ENCODE peak calls at places on chromosomes 5 and 9, in eight cellular contexts. N is A549, M is CD14-positive monocyte, A is heart left ventricle, X is pancreas, H is tibial nerve, U is nephron progenitor cell, W is choroid plexus epithelial cell. E is an unnamed sample.

GRCh38 chr5:174741352-174741751 is 17.0 kb downstream of the MSX2 start:
- DNase-seq in N (no peak), M (no peak), A (no peak), X (no peak), H (no peak), U (no peak), W (no peak), E (no peak)

GRCh38 chr9:89564257-89564878 is 40.4 kb upstream of the GADD45G start:
- DNase-seq in N (peak), M (no peak), A (no peak), X (no peak), H (no peak), U (no peak), W (peak), E (no peak)

GRCh38 chr9:89046832-89047231 is 55.6 kb downstream of the S1PR3 start:
- DNase-seq in N (no peak), M (no peak), A (no peak), X (no peak), H (peak), U (no peak), W (peak), E (no peak)

GRCh38 chr9:81552571-81552970 is 136.8 kb downstream of the TLE1 start:
- DNase-seq in N (no peak), M (no peak), A (no peak), X (no peak), H (peak), U (no peak), W (no peak), E (no peak)

GRCh38 chr5:59835782-59836181 is 57.7 kb downstream of the PDE4D start:
- DNase-seq in N (no peak), M (no peak), A (no peak), X (no peak), H (no peak), U (no peak), W (no peak), E (no peak)

GRCh38 chr9:96218821-96219614 is 83.0 kb downstream of the HSD17B3 start:
- DNase-seq in N (no peak), M (no peak), A (no peak), X (no peak), H (no peak), U (no peak), W (no peak), E (no peak)

GRCh38 chr5:128271859-128272446 is 188.4 kb downstream of the SLC12A2 start:
- DNase-seq in N (peak), M (no peak), A (peak), X (no peak), H (no peak), U (no peak), W (peak), E (no peak)

GRCh38 chr5:71922584-71923106 is 184.6 kb upstream of the MAP1B start:
- DNase-seq in N (peak), M (no peak), A (no peak), X (no peak), H (no peak), U (no peak), W (peak), E (no peak)

GRCh38 chr5:154086641-154087040 is 47.9 kb downstream of the MFAP3 start:
- DNase-seq in N (no peak), M (no peak), A (peak), X (no peak), H (no peak), U (no peak), W (peak), E (no peak)

GRCh38 chr5:171934586-171934985 is 71.9 kb downstream of the FBXW11 start:
- DNase-seq in N (no peak), M (no peak), A (no peak), X (no peak), H (no peak), U (no peak), W (no peak), E (no peak)

GRCh38 chr5:175728316-175728715 is 70.4 kb downstream of the HRH2 start:
- DNase-seq in N (no peak), M (no peak), A (no peak), X (no peak), H (no peak), U (no peak), W (no peak), E (no peak)

GRCh38 chr5:14988210-14988609 is 116.6 kb upstream of the ANKH start:
- DNase-seq in N (no peak), M (no peak), A (no peak), X (no peak), H (no peak), U (no peak), W (no peak), E (no peak)

GRCh38 chr9:112120471-112120925 is 54.6 kb downstream of the SUSD1 start:
- DNase-seq in N (no peak), M (no peak), A (no peak), X (no peak), H (no peak), U (no peak), W (peak), E (no peak)

GRCh38 chr5:175656966-175657365 is 905 bp upstream of the HRH2 start:
- DNase-seq in N (no peak), M (no peak), A (no peak), X (no peak), H (no peak), U (no peak), W (no peak), E (no peak)

GRCh38 chr5:37844004-37844403 is 4.2 kb upstream of the GDNF start:
- DNase-seq in N (no peak), M (no peak), A (no peak), X (no peak), H (no peak), U (peak), W (no peak), E (no peak)

GRCh38 chr5:26482076-26482816 is 556.1 kb downstream of the CDH9 start:
- DNase-seq in N (no peak), M (no peak), A (no peak), X (no peak), H (no peak), U (no peak), W (no peak), E (no peak)

GRCh38 chr5:53253421-53253871 is 143.9 kb upstream of the MOCS2 start:
- DNase-seq in N (no peak), M (no peak), A (no peak), X (no peak), H (no peak), U (no peak), W (peak), E (no peak)

GRCh38 chr5:85132269-85132668 is 747.6 kb upstream of the EDIL3 start:
- DNase-seq in N (no peak), M (no peak), A (no peak), X (no peak), H (no peak), U (no peak), W (peak), E (no peak)

GRCh38 chr9:89007568-89007967 is 16.3 kb downstream of the S1PR3 start:
- DNase-seq in N (no peak), M (no peak), A (no peak), X (no peak), H (peak), U (no peak), W (no peak), E (no peak)

GRCh38 chr9:69834056-69834455 is 13.4 kb downstream of the CFAP95 start:
- DNase-seq in N (no peak), M (no peak), A (no peak), X (no peak), H (no peak), U (no peak), W (no peak), E (no peak)
- TF ChIP-seq CTCF in N (no peak), M (no peak), A (no peak), X (no peak), H (no peak), U (no peak), W (no peak), E (no peak)

DNA sequence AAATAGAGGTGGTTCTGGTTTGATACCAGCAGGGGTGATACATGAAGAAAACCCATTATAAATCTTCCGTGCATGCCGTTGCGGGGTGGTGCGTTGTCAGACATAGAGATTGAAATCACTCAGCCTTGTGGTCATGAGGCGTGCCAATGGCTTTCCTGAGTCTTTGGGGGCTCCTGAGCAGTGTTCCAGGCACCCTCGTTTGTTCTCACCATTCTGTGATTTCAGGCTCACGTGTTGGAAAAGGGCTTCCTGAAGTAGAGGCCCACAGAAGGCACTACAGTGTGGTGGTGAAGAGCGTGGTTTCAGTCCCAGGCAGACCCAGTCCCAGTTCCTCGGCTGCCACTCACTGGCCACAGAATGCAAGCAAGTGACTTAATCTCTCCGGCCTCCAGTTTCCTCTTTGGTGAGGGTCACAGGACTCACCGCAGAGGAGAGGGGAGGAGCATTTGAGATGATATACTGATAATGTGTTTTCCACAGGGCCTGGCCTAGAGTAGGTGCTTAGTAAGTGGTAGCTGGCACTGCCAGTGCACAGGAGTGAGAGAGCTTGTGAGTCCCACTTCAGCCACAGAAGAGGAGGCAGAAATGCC is 20.5 kb upstream of the GLRX start:
- DNase-seq in N (peak), M (peak), A (peak), X (no peak), H (peak), U (no peak), W (peak), E (peak)
- TF ChIP-seq CTCF in N (no peak), M (peak), A (peak), X (no peak), H (no peak), U (no peak), W (peak), E (peak)

GRCh38 chr5:95252801-95253200 is 32.1 kb downstream of the MCTP1 start:
- DNase-seq in N (no peak), M (no peak), A (no peak), X (no peak), H (no peak), U (no peak), W (no peak), E (no peak)
- TF ChIP-seq CTCF in N (no peak), M (no peak), A (no peak), X (no peak), H (no peak), U (no peak), W (no peak), E (no peak)

GRCh38 chr5:2110137-2110933 is 227.6 kb upstream of the IRX4 start:
- DNase-seq in N (no peak), M (no peak), A (no peak), X (no peak), H (no peak), U (no peak), W (no peak), E (no peak)
- TF ChIP-seq CTCF in N (no peak), M (no peak), A (no peak), X (no peak), H (no peak), U (peak), W (peak), E (no peak)

GRCh38 chr5:157912621-157913325 is 53.8 kb upstream of the CLINT1 start:
- DNase-seq in N (no peak), M (no peak), A (no peak), X (no peak), H (no peak), U (peak), W (no peak), E (peak)

GRCh38 chr5:157915638-157916037 is 56.7 kb upstream of the CLINT1 start:
- DNase-seq in N (peak), M (no peak), A (peak), X (peak), H (peak), U (no peak), W (peak), E (peak)

GRCh38 chr5:157913575-157913974 is 54.6 kb upstream of the CLINT1 start:
- DNase-seq in N (no peak), M (no peak), A (no peak), X (no peak), H (no peak), U (no peak), W (no peak), E (no peak)

GRCh38 chr5:157911568-157911967 is 52.6 kb upstream of the CLINT1 start:
- DNase-seq in N (no peak), M (no peak), A (no peak), X (no peak), H (no peak), U (no peak), W (no peak), E (no peak)

DNA sequence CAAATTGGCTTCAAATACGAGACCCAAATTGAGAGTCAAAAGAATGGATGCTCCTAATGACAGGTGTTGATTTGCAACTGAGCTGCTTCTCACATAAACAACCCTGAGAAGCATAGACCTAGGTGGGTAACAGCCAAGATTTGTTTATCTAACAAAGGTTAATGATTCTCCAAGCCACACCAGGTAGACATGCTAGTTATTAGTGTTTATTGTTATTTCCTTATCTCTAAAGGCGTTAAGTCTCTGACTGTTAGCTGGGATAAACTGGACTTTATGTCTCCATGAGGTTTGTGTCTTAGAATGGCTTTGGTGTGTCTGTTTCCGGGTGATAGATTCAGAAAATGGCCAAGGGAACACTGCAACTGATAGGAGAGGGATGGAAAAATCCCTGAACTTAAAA is 55.4 kb upstream of the CLINT1 start:
- DNase-seq in N (no peak), M (no peak), A (no peak), X (no peak), H (no peak), U (no peak), W (no peak), E (no peak)
- TF ChIP-seq CTCF in N (no peak), M (no peak), A (no peak), X (no peak), H (no peak), U (no peak), W (no peak), E (no peak)

E was measured in lower lobe of right lung.